ENCODE peak calls at places on chromosomes 5 and 9, in four cellular contexts. H is GM23248, N is hepatocyte, Z is neuronal stem cell. D is an unnamed sample.
A peak's percentile ranks its signal among the peaks of the same experiment; 100 is the strongest.

GRCh38 chr5:149320791-149321330 is 24.4 kb upstream of the GRPEL2 start:
- DNase-seq in H (peak; percentile 85), N (peak; percentile 95), Z (peak; percentile 18), D (peak; percentile 51)

GRCh38 chr5:172339264-172340180 is 56.0 kb upstream of the UBTD2 start:
- DNase-seq in H (no peak), N (no peak), Z (no peak), D (no peak)

GRCh38 chr5:146426853-146427618 is 20.1 kb upstream of the TCERG1 start:
- DNase-seq in H (peak; percentile 76), N (peak; percentile 66), Z (no peak), D (peak; percentile 64)

GRCh38 chr9:94973491-94973941 is 247.0 kb downstream of the AOPEP start:
- DNase-seq in H (peak; percentile 42), N (no peak), Z (no peak), D (no peak)

GRCh38 chr9:34381323-34381722 is 4.6 kb upstream of the MYORG start:
- DNase-seq in H (no peak), N (peak; percentile 13), Z (peak; percentile 15), D (peak; percentile 34)

GRCh38 chr5:72178910-72179815 is 71.9 kb downstream of the MAP1B start:
- DNase-seq in H (peak; percentile 97), N (no peak), Z (peak; percentile 82), D (peak; percentile 89)

GRCh38 chr9:131420913-131421312 is 27.0 kb downstream of the PRRC2B start:
- DNase-seq in H (peak; percentile 76), N (peak; percentile 44), Z (no peak), D (no peak)

GRCh38 chr5:2206244-2207108 is 323.8 kb upstream of the IRX4 start:
- DNase-seq in H (no peak), N (no peak), Z (peak; percentile 77), D (peak; percentile 81)

GRCh38 chr9:78806492-78807160 is 509.7 kb downstream of the PSAT1 start:
- DNase-seq in H (no peak), N (no peak), Z (peak; percentile 29), D (peak; percentile 65)

GRCh38 chr9:100587375-100587774 is 9.5 kb downstream of the CAVIN4 start:
- DNase-seq in H (no peak), N (no peak), Z (no peak), D (no peak)

GRCh38 chr5:12615141-12615820 is 711.0 kb upstream of the CTNND2 start:
- DNase-seq in H (no peak), N (no peak), Z (no peak), D (no peak)

GRCh38 chr9:1049641-1050040 is 516 bp upstream of the DMRT2 start:
- DNase-seq in H (no peak), N (no peak), Z (no peak), D (no peak)

GRCh38 chr9:112198646-112199045 is 23.5 kb upstream of the SUSD1 start:
- DNase-seq in H (no peak), N (peak; percentile 8), Z (no peak), D (no peak)

GRCh38 chr9:119091074-119091473 is 278.2 kb downstream of the BRINP1 start:
- DNase-seq in H (peak; percentile 33), N (no peak), Z (no peak), D (no peak)

DNA sequence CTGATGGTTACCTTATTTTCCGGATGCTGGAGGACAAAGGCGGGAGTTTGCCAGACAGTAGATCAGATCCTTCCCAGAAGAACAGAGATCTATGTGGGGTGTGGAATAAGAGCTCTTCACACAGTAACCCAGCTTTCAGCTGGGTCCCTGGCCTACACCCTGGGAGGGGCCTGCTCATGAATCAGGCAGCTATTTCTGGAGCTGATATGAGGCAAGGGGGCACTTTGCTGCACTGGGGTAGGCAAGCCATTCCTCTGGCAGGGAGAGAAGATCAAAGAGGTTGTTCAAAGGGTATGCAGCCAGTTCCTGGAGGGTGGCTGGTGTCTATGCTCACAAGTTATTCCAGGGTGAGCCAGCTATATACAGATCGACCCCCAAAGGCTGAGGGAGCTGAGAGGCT is 48.6 kb downstream of the CYSTM1 start:
- DNase-seq in H (peak; percentile 26), N (no peak), Z (no peak), D (no peak)
- H3K4me2 ChIP-seq in H (no peak overlapping the region), N (no peak overlapping the region), Z (no peak overlapping the region), D (no peak overlapping the region)

DNA sequence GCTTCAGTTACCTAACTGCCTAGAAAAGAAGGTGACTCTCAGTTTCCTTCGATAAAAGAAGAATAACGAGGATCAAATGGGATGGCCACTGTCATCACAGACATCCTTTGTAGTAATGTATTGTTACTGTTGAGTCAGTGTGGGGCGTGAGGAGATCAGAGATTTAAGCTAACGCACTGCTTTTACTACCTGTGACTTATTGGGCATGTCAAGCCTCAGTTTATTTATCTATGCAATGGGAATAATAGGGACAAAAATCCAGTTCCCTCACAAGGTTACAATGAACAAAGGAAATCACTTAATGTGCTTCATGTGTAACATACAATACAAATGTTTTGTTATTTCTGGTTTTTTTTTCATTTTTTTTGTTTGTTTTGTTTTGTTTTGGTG is 255 bp upstream of the TRPM6 start:
- DNase-seq in H (no peak), N (no peak), Z (peak; percentile 0), D (no peak)
- H3K27ac ChIP-seq in H (no peak overlapping the region), N (peak overlapping the region; percentile 74), Z (no peak overlapping the region), D (no peak overlapping the region)

GRCh38 chr5:164998590-164998989 is 1493.2 kb downstream of the MAT2B start:
- DNase-seq in H (no peak), N (no peak), Z (no peak), D (peak; percentile 4)
- H3K4me2 ChIP-seq in H (no peak overlapping the region), N (no peak overlapping the region), Z (no peak overlapping the region), D (peak overlapping the region; percentile 19)

DNA sequence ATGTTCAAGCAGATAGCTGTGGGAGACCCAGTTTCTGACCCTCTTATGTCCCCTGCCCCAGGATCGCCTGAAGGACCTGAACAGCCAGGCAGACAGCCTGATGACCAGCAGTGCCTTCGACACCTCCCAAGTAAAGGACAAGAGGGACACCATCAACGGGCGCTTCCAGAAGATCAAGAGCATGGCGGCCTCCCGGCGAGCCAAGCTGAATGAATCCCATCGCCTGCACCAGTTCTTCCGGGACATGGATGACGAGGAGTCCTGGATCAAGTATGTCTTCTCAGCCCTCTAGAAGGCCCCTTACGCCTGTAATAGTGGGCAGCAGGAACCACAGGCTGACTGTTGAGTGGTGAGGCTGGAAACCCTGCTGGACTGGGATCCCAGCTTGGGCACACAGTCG is 41.1 kb downstream of the DYNC2I2 start:
- DNase-seq in H (no peak), N (no peak), Z (no peak), D (no peak)
- H3K27ac ChIP-seq in H (no peak overlapping the region), N (no peak overlapping the region), Z (no peak overlapping the region), D (no peak overlapping the region)

D was measured in neural progenitor cell.